ENCODE peak calls at places on chromosomes 7 and 10, in four cellular contexts. One of them, this sample, is unnamed.

GRCh38 chr10:37732685-37733084 is 124.7 kb downstream of the ZNF248 start:
- DNase-seq in WTC11: no peak
- DNase-seq in SK-N-SH: no peak
- DNase-seq in K562: no peak
- DNase-seq in this sample: no peak

GRCh38 chr10:69733791-69734261 is 67.9 kb upstream of the COL13A1 start:
- DNase-seq in WTC11: no peak
- DNase-seq in SK-N-SH: no peak
- DNase-seq in K562: no peak
- DNase-seq in this sample: no peak

GRCh38 chr7:150964593-150965111 is 13.5 kb downstream of the KCNH2 start:
- DNase-seq in WTC11: peak; percentile 55
- DNase-seq in SK-N-SH: peak; percentile 93
- DNase-seq in K562: peak; percentile 81
- DNase-seq in this sample: no peak

GRCh38 chr10:13717571-13717935 is 130.8 kb downstream of the PRPF18 start:
- DNase-seq in WTC11: no peak
- DNase-seq in SK-N-SH: no peak
- DNase-seq in K562: no peak
- DNase-seq in this sample: no peak

GRCh38 chr7:106166651-106167342 is 54.7 kb upstream of the SYPL1 start:
- DNase-seq in WTC11: peak; percentile 40
- DNase-seq in SK-N-SH: peak; percentile 73
- DNase-seq in K562: peak; percentile 85
- DNase-seq in this sample: no peak

GRCh38 chr10:103745264-103746247 is 109.8 kb downstream of the SH3PXD2A start:
- DNase-seq in WTC11: no peak
- DNase-seq in SK-N-SH: no peak
- DNase-seq in K562: no peak
- DNase-seq in this sample: no peak

GRCh38 chr7:22823142-22823497 is 471 bp upstream of the TOMM7 start:
- DNase-seq in WTC11: no peak
- DNase-seq in SK-N-SH: no peak
- DNase-seq in K562: no peak
- DNase-seq in this sample: no peak

GRCh38 chr7:148584154-148584827 is 6.3 kb upstream of the C7orf33 start:
- DNase-seq in WTC11: no peak
- DNase-seq in SK-N-SH: no peak
- DNase-seq in K562: no peak
- DNase-seq in this sample: no peak

DNA sequence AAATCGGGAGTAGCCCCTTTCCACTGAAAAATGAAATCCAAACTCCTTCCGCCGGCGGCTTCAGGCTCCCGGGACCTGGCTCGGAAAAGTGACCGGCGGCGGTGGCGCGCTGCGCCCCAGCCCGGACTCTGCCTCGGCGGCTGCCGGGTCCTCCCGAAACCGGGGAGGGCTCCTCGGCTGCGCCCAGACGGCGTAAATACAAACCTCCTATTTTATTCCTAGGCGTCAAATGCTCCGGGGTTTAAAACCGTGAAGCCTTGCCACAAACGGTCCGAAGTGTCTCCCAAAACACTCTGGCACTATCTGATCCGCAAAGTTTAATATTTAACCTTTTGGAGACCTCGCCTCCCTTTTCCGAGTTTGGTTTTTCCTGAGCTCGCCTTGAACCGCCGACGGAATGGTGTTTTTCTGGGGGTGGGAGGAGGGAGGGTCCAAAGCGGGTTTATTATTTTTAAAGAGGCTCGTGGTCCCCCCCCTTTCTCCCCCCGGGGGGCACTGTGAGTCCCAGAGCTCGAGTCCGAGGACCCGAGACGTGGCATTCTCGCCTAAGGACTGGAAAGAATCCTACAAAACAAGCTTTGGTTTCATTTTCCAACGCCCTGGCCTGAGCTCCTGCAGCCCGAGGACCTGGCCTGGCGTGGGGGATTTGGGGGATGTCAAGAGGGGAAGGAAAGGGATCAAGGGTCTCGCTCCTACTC is 1.9 kb downstream of the TNRC18 start:
- DNase-seq in WTC11: no peak
- DNase-seq in SK-N-SH: peak; percentile 67
- DNase-seq in K562: peak; percentile 24
- DNase-seq in this sample: no peak
- TF ChIP-seq MAX in WTC11: no peak
- TF ChIP-seq MAX in SK-N-SH: no peak
- TF ChIP-seq MAX in K562: no peak
- TF ChIP-seq MAX in this sample: no peak

GRCh38 chr10:994836-995558 is 6.8 kb downstream of the GTPBP4 start:
- DNase-seq in WTC11: no peak
- DNase-seq in SK-N-SH: no peak
- DNase-seq in K562: no peak
- DNase-seq in this sample: no peak

GRCh38 chr10:992523-993340 is 4.5 kb downstream of the GTPBP4 start:
- DNase-seq in WTC11: no peak
- DNase-seq in SK-N-SH: no peak
- DNase-seq in K562: no peak
- DNase-seq in this sample: no peak

GRCh38 chr10:996031-996430 is 7.8 kb downstream of the GTPBP4 start:
- DNase-seq in WTC11: no peak
- DNase-seq in SK-N-SH: no peak
- DNase-seq in K562: no peak
- DNase-seq in this sample: no peak

GRCh38 chr10:997266-998022 is 9.2 kb downstream of the GTPBP4 start:
- DNase-seq in WTC11: no peak
- DNase-seq in SK-N-SH: no peak
- DNase-seq in K562: no peak
- DNase-seq in this sample: no peak

DNA sequence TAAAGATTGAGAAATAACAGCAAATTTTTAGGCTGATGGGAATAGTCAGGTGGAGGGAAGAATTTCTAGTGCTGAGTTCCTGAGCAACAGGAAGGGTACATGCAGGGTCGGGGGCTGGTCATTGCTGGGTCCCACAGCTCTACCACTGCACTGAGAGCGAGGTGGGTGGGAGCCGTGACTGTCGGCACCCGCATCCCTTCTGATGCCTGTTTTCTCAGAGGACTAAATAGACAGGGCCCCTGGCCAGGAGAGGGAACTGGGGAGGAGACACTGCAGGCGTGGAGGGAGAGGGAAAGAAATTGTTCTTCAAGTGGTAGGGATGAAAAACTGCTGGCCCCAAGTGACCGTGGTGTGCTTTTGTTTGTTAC is 7.3 kb downstream of the GTPBP4 start:
- DNase-seq in WTC11: no peak
- DNase-seq in SK-N-SH: no peak
- DNase-seq in K562: no peak
- DNase-seq in this sample: no peak
- TF ChIP-seq TEAD4 in WTC11: no peak
- TF ChIP-seq TEAD4 in SK-N-SH: no peak
- TF ChIP-seq TEAD4 in K562: no peak
- TF ChIP-seq TEAD4 in this sample: no peak

GRCh38 chr7:100894860-100895700 is 608 bp downstream of the ACHE start:
- DNase-seq in WTC11: peak; percentile 95
- DNase-seq in SK-N-SH: peak; percentile 95
- DNase-seq in K562: peak; percentile 68
- DNase-seq in this sample: peak; percentile 100
- TF ChIP-seq MAX in WTC11: peak; percentile 44
- TF ChIP-seq MAX in SK-N-SH: no peak
- TF ChIP-seq MAX in K562: no peak
- TF ChIP-seq MAX in this sample: peak; percentile 52

GRCh38 chr7:74355091-74355490 is 65.9 kb downstream of the CLIP2 start:
- DNase-seq in WTC11: no peak
- DNase-seq in SK-N-SH: no peak
- DNase-seq in K562: no peak
- DNase-seq in this sample: no peak
- TF ChIP-seq TEAD4 in WTC11: no peak
- TF ChIP-seq TEAD4 in SK-N-SH: no peak
- TF ChIP-seq TEAD4 in K562: no peak
- TF ChIP-seq TEAD4 in this sample: no peak

DNA sequence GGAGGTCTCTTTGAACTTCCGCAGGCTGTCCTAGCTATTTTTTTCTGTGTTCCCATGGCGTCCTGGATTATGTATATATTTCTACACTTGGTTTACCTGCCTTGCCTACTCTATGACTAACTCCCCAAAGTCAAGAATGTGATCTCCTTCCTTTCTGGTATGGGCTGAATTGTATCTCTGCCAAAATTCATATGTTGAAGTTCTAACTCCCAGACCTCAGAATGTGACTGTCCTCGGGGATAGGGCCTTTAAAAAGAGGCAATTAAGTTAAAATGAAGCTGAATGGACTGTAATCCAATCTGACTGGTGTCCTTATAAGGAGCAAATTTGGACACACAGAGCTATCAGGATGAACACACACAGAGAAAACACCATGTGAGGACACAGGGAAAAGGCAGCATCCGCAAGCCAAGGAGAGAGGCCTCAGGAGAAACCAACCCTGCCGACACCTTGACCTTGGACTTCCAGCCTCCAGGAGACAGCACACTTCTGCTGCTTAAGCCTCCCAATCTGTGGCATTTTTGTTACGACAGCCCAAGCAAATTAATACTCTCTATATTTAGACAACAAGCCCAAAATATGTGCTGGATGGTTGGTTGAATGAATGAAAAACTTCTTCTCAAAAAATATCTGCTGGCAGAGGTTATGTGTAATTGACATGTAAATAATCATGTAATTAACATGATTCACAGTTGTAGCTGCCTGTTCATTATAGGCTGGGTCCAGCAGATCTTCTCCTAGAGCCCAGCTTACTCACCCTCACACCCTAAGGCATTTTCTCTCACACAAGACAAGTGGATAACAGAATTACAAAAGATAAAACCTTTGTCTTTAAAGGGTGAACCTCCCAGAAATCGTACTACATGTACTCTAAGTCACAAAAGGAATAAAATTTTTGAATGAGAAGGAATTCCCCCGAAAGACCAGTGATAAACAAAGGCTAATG is 123.7 kb downstream of the CUBN start:
- DNase-seq in WTC11: no peak
- DNase-seq in SK-N-SH: no peak
- DNase-seq in K562: no peak
- DNase-seq in this sample: peak; percentile 4
- TF ChIP-seq MAX in WTC11: no peak
- TF ChIP-seq MAX in SK-N-SH: no peak
- TF ChIP-seq MAX in K562: no peak
- TF ChIP-seq MAX in this sample: no peak